ENCODE peak calls at places on chromosomes 12 and 14, in eight cellular contexts. One of them, this sample, is unnamed.

GRCh38 chr14:104851896-104852663 is 13.0 kb upstream of the CEP170B start:
- DNase-seq in endothelial cell of umbilical vein: no peak
- DNase-seq in transverse colon: no peak
- DNase-seq in HCT116: no peak
- DNase-seq in GM12878: no peak
- DNase-seq in GM23338: peak; percentile 23
- DNase-seq in stomach: no peak
- DNase-seq in HepG2: no peak
- DNase-seq in this sample: no peak

GRCh38 chr12:130098301-130099005 is 63.8 kb upstream of the FZD10 start:
- DNase-seq in HCT116: no peak
- DNase-seq in GM23338: no peak
- DNase-seq in GM12878: no peak
- DNase-seq in HepG2: no peak
- DNase-seq in endothelial cell of umbilical vein: no peak
- DNase-seq in stomach: no peak
- DNase-seq in transverse colon: no peak
- DNase-seq in this sample: no peak

GRCh38 chr14:61811882-61812346 is 49.7 kb downstream of the SNAPC1 start:
- DNase-seq in GM23338: peak; percentile 57
- DNase-seq in stomach: no peak
- DNase-seq in HepG2: no peak
- DNase-seq in HCT116: no peak
- DNase-seq in transverse colon: no peak
- DNase-seq in GM12878: no peak
- DNase-seq in endothelial cell of umbilical vein: no peak
- DNase-seq in this sample: no peak

GRCh38 chr12:19121449-19122018 is 8.0 kb upstream of the PLEKHA5 start:
- DNase-seq in transverse colon: no peak
- DNase-seq in HepG2: no peak
- DNase-seq in GM12878: no peak
- DNase-seq in stomach: no peak
- DNase-seq in HCT116: no peak
- DNase-seq in endothelial cell of umbilical vein: no peak
- DNase-seq in GM23338: no peak
- DNase-seq in this sample: no peak

GRCh38 chr12:51793201-51793600 is 55.3 kb downstream of the FIGNL2 start:
- DNase-seq in GM23338: no peak
- DNase-seq in endothelial cell of umbilical vein: no peak
- DNase-seq in GM12878: no peak
- DNase-seq in HCT116: no peak
- DNase-seq in HepG2: no peak
- DNase-seq in transverse colon: no peak
- DNase-seq in stomach: no peak
- DNase-seq in this sample: no peak

GRCh38 chr14:60650382-60650961 is 1.2 kb upstream of the SIX1 start:
- DNase-seq in stomach: no peak
- DNase-seq in endothelial cell of umbilical vein: no peak
- DNase-seq in HepG2: no peak
- DNase-seq in GM12878: no peak
- DNase-seq in transverse colon: no peak
- DNase-seq in GM23338: no peak
- DNase-seq in HCT116: no peak
- DNase-seq in this sample: no peak

GRCh38 chr12:110590806-110591326 is 7.7 kb upstream of the PPTC7 start:
- DNase-seq in endothelial cell of umbilical vein: no peak
- DNase-seq in GM12878: peak; percentile 79
- DNase-seq in HepG2: peak; percentile 70
- DNase-seq in HCT116: no peak
- DNase-seq in transverse colon: no peak
- DNase-seq in stomach: no peak
- DNase-seq in GM23338: no peak
- DNase-seq in this sample: no peak

GRCh38 chr12:80192087-80192486 is 92.8 kb downstream of the OTOGL start:
- DNase-seq in stomach: no peak
- DNase-seq in HepG2: no peak
- DNase-seq in endothelial cell of umbilical vein: no peak
- DNase-seq in HCT116: no peak
- DNase-seq in GM12878: no peak
- DNase-seq in transverse colon: no peak
- DNase-seq in GM23338: peak; percentile 28
- DNase-seq in this sample: no peak

GRCh38 chr12:25816637-25817036 is 141.8 kb upstream of the RASSF8 start:
- DNase-seq in transverse colon: no peak
- DNase-seq in GM12878: no peak
- DNase-seq in endothelial cell of umbilical vein: peak; percentile 35
- DNase-seq in HepG2: no peak
- DNase-seq in stomach: no peak
- DNase-seq in GM23338: no peak
- DNase-seq in HCT116: no peak
- DNase-seq in this sample: no peak

GRCh38 chr14:38999949-39000348 is 103.1 kb downstream of the SEC23A start:
- DNase-seq in HepG2: no peak
- DNase-seq in HCT116: no peak
- DNase-seq in GM12878: no peak
- DNase-seq in transverse colon: no peak
- DNase-seq in stomach: no peak
- DNase-seq in GM23338: no peak
- DNase-seq in endothelial cell of umbilical vein: no peak
- DNase-seq in this sample: no peak

GRCh38 chr12:72330291-72330690 is 58.1 kb downstream of the TRHDE start:
- DNase-seq in stomach: no peak
- DNase-seq in HCT116: no peak
- DNase-seq in GM12878: no peak
- DNase-seq in HepG2: no peak
- DNase-seq in GM23338: peak; percentile 45
- DNase-seq in endothelial cell of umbilical vein: no peak
- DNase-seq in transverse colon: no peak
- DNase-seq in this sample: no peak

GRCh38 chr12:114294303-114294685 is 111.7 kb downstream of the TBX5 start:
- DNase-seq in transverse colon: no peak
- DNase-seq in GM12878: no peak
- DNase-seq in HepG2: no peak
- DNase-seq in endothelial cell of umbilical vein: no peak
- DNase-seq in GM23338: no peak
- DNase-seq in stomach: no peak
- DNase-seq in HCT116: no peak
- DNase-seq in this sample: no peak

GRCh38 chr14:81471062-81471461 is 62.6 kb downstream of the SEL1L start:
- DNase-seq in GM12878: no peak
- DNase-seq in transverse colon: no peak
- DNase-seq in HCT116: no peak
- DNase-seq in stomach: no peak
- DNase-seq in endothelial cell of umbilical vein: no peak
- DNase-seq in HepG2: no peak
- DNase-seq in GM23338: no peak
- DNase-seq in this sample: no peak

GRCh38 chr14:81474685-81475324 is 58.8 kb downstream of the SEL1L start:
- DNase-seq in HepG2: no peak
- DNase-seq in transverse colon: no peak
- DNase-seq in GM23338: no peak
- DNase-seq in GM12878: no peak
- DNase-seq in HCT116: no peak
- DNase-seq in stomach: no peak
- DNase-seq in endothelial cell of umbilical vein: no peak
- DNase-seq in this sample: no peak

GRCh38 chr14:81473456-81474155 is 60.0 kb downstream of the SEL1L start:
- DNase-seq in GM12878: no peak
- DNase-seq in GM23338: no peak
- DNase-seq in stomach: no peak
- DNase-seq in endothelial cell of umbilical vein: no peak
- DNase-seq in transverse colon: no peak
- DNase-seq in HepG2: no peak
- DNase-seq in HCT116: no peak
- DNase-seq in this sample: no peak

GRCh38 chr14:81474156-81474492 is 59.5 kb downstream of the SEL1L start:
- DNase-seq in stomach: no peak
- DNase-seq in HCT116: no peak
- DNase-seq in HepG2: no peak
- DNase-seq in endothelial cell of umbilical vein: no peak
- DNase-seq in GM23338: no peak
- DNase-seq in transverse colon: no peak
- DNase-seq in GM12878: peak; percentile 71
- DNase-seq in this sample: no peak

GRCh38 chr14:81472096-81472800 is 61.4 kb downstream of the SEL1L start:
- DNase-seq in GM12878: no peak
- DNase-seq in transverse colon: no peak
- DNase-seq in stomach: no peak
- DNase-seq in endothelial cell of umbilical vein: no peak
- DNase-seq in HCT116: no peak
- DNase-seq in HepG2: no peak
- DNase-seq in GM23338: peak; percentile 15
- DNase-seq in this sample: no peak
- H3K4me3 ChIP-seq in GM12878: no peak overlapping the region
- H3K4me3 ChIP-seq in transverse colon: no peak overlapping the region
- H3K4me3 ChIP-seq in stomach: no peak overlapping the region
- H3K4me3 ChIP-seq in endothelial cell of umbilical vein: no peak overlapping the region
- H3K4me3 ChIP-seq in HCT116: no peak overlapping the region
- H3K4me3 ChIP-seq in HepG2: no peak overlapping the region
- H3K4me3 ChIP-seq in GM23338: no peak overlapping the region
- H3K4me3 ChIP-seq in this sample: no peak overlapping the region

DNA sequence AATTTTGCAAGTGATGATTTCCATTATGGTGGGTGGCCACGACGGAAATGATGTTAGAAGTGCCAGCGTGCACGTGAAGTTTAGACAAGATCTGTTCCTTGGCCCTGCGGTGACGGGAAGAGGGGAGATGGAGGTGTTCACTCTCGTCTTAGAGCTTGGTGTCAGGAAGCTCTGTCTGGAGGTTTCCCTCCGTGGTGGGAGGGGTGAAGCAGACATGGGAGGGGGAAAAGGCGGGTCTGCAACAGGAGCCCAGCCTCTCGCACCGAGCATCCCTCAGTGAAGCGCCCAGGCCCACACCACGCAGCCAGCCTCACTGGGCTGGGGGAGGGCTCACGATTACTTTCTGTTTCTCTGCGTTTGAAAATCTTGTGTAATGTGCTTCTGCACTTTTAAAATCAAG is 26.3 kb downstream of the EML1 start:
- DNase-seq in endothelial cell of umbilical vein: no peak
- DNase-seq in HCT116: no peak
- DNase-seq in GM23338: peak; percentile 67
- DNase-seq in GM12878: no peak
- DNase-seq in stomach: no peak
- DNase-seq in transverse colon: no peak
- DNase-seq in HepG2: no peak
- DNase-seq in this sample: no peak
- TF ChIP-seq POLR2AphosphoS5 in endothelial cell of umbilical vein: no peak
- TF ChIP-seq POLR2AphosphoS5 in HCT116: no peak
- TF ChIP-seq POLR2AphosphoS5 in GM23338: no peak
- TF ChIP-seq POLR2AphosphoS5 in GM12878: no peak
- TF ChIP-seq POLR2AphosphoS5 in stomach: no peak
- TF ChIP-seq POLR2AphosphoS5 in transverse colon: no peak
- TF ChIP-seq POLR2AphosphoS5 in HepG2: no peak
- TF ChIP-seq POLR2AphosphoS5 in this sample: no peak

GRCh38 chr12:117165342-117165741 is 24.9 kb downstream of the FBXO21 start:
- DNase-seq in stomach: peak; percentile 72
- DNase-seq in HepG2: no peak
- DNase-seq in GM23338: no peak
- DNase-seq in transverse colon: no peak
- DNase-seq in HCT116: no peak
- DNase-seq in endothelial cell of umbilical vein: no peak
- DNase-seq in GM12878: no peak
- DNase-seq in this sample: no peak
- H3K36me3 ChIP-seq in stomach: peaks cover 59% of the 10 kb centered on the region
- H3K36me3 ChIP-seq in HepG2: peaks cover 83% of the 10 kb centered on the region
- H3K36me3 ChIP-seq in GM23338: peaks cover 47% of the 10 kb centered on the region
- H3K36me3 ChIP-seq in transverse colon: peaks cover 65% of the 10 kb centered on the region
- H3K36me3 ChIP-seq in HCT116: peaks cover 55% of the 10 kb centered on the region
- H3K36me3 ChIP-seq in endothelial cell of umbilical vein: peaks cover 10% of the 10 kb centered on the region
- H3K36me3 ChIP-seq in GM12878: peaks cover 27% of the 10 kb centered on the region
- H3K36me3 ChIP-seq in this sample: peaks cover 73% of the 10 kb centered on the region

GRCh38 chr12:49336645-49337584 is at the start of gene C1QL4:
- DNase-seq in GM23338: peak; percentile 91
- DNase-seq in endothelial cell of umbilical vein: peak; percentile 69
- DNase-seq in GM12878: no peak
- DNase-seq in transverse colon: peak; percentile 87
- DNase-seq in HepG2: peak; percentile 44
- DNase-seq in HCT116: peak; percentile 33
- DNase-seq in stomach: peak; percentile 85
- DNase-seq in this sample: no peak
- H3K4me3 ChIP-seq in GM23338: peak within 1 kb of the TSS; percentile 58
- H3K4me3 ChIP-seq in endothelial cell of umbilical vein: peak within 1 kb of the TSS; percentile 20
- H3K4me3 ChIP-seq in GM12878: peak within 1 kb of the TSS; percentile 48
- H3K4me3 ChIP-seq in transverse colon: no peak within 1 kb of the TSS
- H3K4me3 ChIP-seq in HepG2: peak within 1 kb of the TSS; percentile 57
- H3K4me3 ChIP-seq in HCT116: peak within 1 kb of the TSS; percentile 64
- H3K4me3 ChIP-seq in stomach: peak within 1 kb of the TSS; percentile 39
- H3K4me3 ChIP-seq in this sample: peak within 1 kb of the TSS; percentile 87

GRCh38 chr12:92123780-92124707 is 21.6 kb downstream of the BTG1 start:
- DNase-seq in GM23338: no peak
- DNase-seq in GM12878: no peak
- DNase-seq in endothelial cell of umbilical vein: no peak
- DNase-seq in HCT116: no peak
- DNase-seq in transverse colon: no peak
- DNase-seq in stomach: no peak
- DNase-seq in HepG2: no peak
- DNase-seq in this sample: no peak
- TF ChIP-seq POLR2AphosphoS5 in GM23338: no peak
- TF ChIP-seq POLR2AphosphoS5 in GM12878: peak; percentile 33
- TF ChIP-seq POLR2AphosphoS5 in endothelial cell of umbilical vein: no peak
- TF ChIP-seq POLR2AphosphoS5 in HCT116: no peak
- TF ChIP-seq POLR2AphosphoS5 in transverse colon: no peak
- TF ChIP-seq POLR2AphosphoS5 in stomach: no peak
- TF ChIP-seq POLR2AphosphoS5 in HepG2: no peak
- TF ChIP-seq POLR2AphosphoS5 in this sample: no peak

GRCh38 chr14:64728856-64729255 is 24.6 kb downstream of the PLEKHG3 start:
- DNase-seq in GM12878: no peak
- DNase-seq in HCT116: no peak
- DNase-seq in HepG2: no peak
- DNase-seq in GM23338: no peak
- DNase-seq in transverse colon: no peak
- DNase-seq in stomach: no peak
- DNase-seq in endothelial cell of umbilical vein: no peak
- DNase-seq in this sample: no peak
- H3K36me3 ChIP-seq in GM12878: no peaks in the 10 kb centered on the region
- H3K36me3 ChIP-seq in HCT116: peaks cover 31% of the 10 kb centered on the region
- H3K36me3 ChIP-seq in HepG2: peaks cover 10% of the 10 kb centered on the region
- H3K36me3 ChIP-seq in GM23338: no peaks in the 10 kb centered on the region
- H3K36me3 ChIP-seq in transverse colon: peaks cover 42% of the 10 kb centered on the region
- H3K36me3 ChIP-seq in stomach: peaks cover 41% of the 10 kb centered on the region
- H3K36me3 ChIP-seq in endothelial cell of umbilical vein: no peaks in the 10 kb centered on the region
- H3K36me3 ChIP-seq in this sample: peaks cover 21% of the 10 kb centered on the region

This sample was measured in SK-N-MC.